ENCODE peak calls at places on chromosome 7, in five cellular contexts. G, V, I, O and F are unnamed samples.

GRCh38 chr7:41886257-41886905 is 183.5 kb upstream of the INHBA start:
- DNase-seq in G (no peak), V (no peak), O (no peak), I (no peak), F (no peak)

GRCh38 chr7:40077849-40078248 is 56.6 kb downstream of the MPLKIP start:
- DNase-seq in G (no peak), V (no peak), I (no peak), O (no peak), F (no peak)

GRCh38 chr7:83413425-83413824 is 235.5 kb downstream of the SEMA3E start:
- DNase-seq in V (no peak), I (no peak), G (no peak), O (no peak), F (no peak)

GRCh38 chr7:70116244-70116643 is 518.0 kb downstream of the AUTS2 start:
- DNase-seq in I (no peak), O (no peak), G (no peak), V (no peak), F (no peak)

GRCh38 chr7:23373151-23374004 is 74.2 kb downstream of the MALSU1 start:
- DNase-seq in G (no peak), I (no peak), V (no peak), O (no peak), F (no peak)

GRCh38 chr7:73871163-73872011 is 10.4 kb downstream of the TMEM270 start:
- DNase-seq in O (no peak), G (no peak), V (no peak), I (no peak), F (no peak)

GRCh38 chr7:151756076-151756731 is 120.7 kb downstream of the PRKAG2 start:
- DNase-seq in G (no peak), V (peak), O (peak), I (no peak), F (no peak)

GRCh38 chr7:3117488-3118228 is 74.0 kb upstream of the CARD11 start:
- DNase-seq in O (no peak), V (no peak), I (no peak), G (no peak), F (no peak)

GRCh38 chr7:4737300-4737699 is 38.1 kb upstream of the AP5Z1 start:
- DNase-seq in O (no peak), V (no peak), I (no peak), G (no peak), F (no peak)